ENCODE peak calls at places on chromosome 18, in eight cellular contexts. D is GM23248, S is SK-N-SH, Q is neural progenitor cell, O is hepatocyte, R is MM.1S, B is HCT116, J is PC-3. F is an unnamed sample.

GRCh38 chr18:73980289-73980979 is 167.2 kb downstream of the FBXO15 start:
- DNase-seq in B (peak; percentile 4), R (no peak), D (peak; percentile 35), Q (peak; percentile 48), J (peak; percentile 75), O (peak; percentile 64), S (peak; percentile 25), F (no peak)

GRCh38 chr18:23259701-23260661 is 124.7 kb downstream of the CABLES1 start:
- DNase-seq in B (no peak), D (peak; percentile 87), O (peak; percentile 89), Q (peak; percentile 91), S (peak; percentile 80), R (no peak), J (peak; percentile 89), F (peak; percentile 74)

GRCh38 chr18:49548266-49548665 is 13.6 kb upstream of the LIPG start:
- DNase-seq in R (no peak), Q (no peak), S (no peak), D (peak; percentile 48), J (peak; percentile 29), B (peak; percentile 22), O (peak; percentile 38), F (no peak)

GRCh38 chr18:11040823-11041712 is 108.3 kb downstream of the PIEZO2 start:
- DNase-seq in B (peak; percentile 22), O (peak; percentile 72), R (peak; percentile 51), Q (peak; percentile 79), J (peak; percentile 65), D (peak; percentile 72), S (peak; percentile 48), F (peak; percentile 74)

GRCh38 chr18:32460046-32460785 is 10.5 kb downstream of the GAREM1 start:
- DNase-seq in B (no peak), Q (no peak), D (no peak), R (no peak), O (no peak), J (no peak), S (no peak), F (no peak)

GRCh38 chr18:58668897-58669296 is 2.4 kb upstream of the MALT1 start:
- DNase-seq in S (no peak), R (no peak), J (peak; percentile 90), Q (no peak), O (no peak), D (peak; percentile 59), B (peak; percentile 47), F (no peak)

GRCh38 chr18:70295192-70295522 is 6.3 kb downstream of the SOCS6 start:
- DNase-seq in B (no peak), S (no peak), Q (no peak), D (no peak), R (no peak), O (no peak), J (no peak), F (no peak)

GRCh38 chr18:68940039-68940438 is 142.2 kb downstream of the CCDC102B start:
- DNase-seq in Q (no peak), O (no peak), B (no peak), D (peak; percentile 10), J (no peak), R (no peak), S (no peak), F (no peak)

GRCh38 chr18:24027156-24027555 is 12.6 kb downstream of the TTC39C start:
- DNase-seq in Q (no peak), J (peak; percentile 84), B (no peak), S (no peak), R (no peak), O (no peak), D (peak; percentile 94), F (no peak)

GRCh38 chr18:64966667-64967066 is 784.1 kb upstream of the CDH7 start:
- DNase-seq in J (peak; percentile 39), S (peak; percentile 52), D (no peak), O (peak; percentile 22), R (peak; percentile 16), B (no peak), Q (peak; percentile 46), F (no peak)

GRCh38 chr18:11883153-11883552 is 25.0 kb downstream of the MPPE1 start:
- DNase-seq in J (peak; percentile 50), S (no peak), Q (no peak), B (no peak), D (no peak), R (no peak), O (no peak), F (peak; percentile 86)

GRCh38 chr18:75691483-75691882 is 264.0 kb upstream of the SMIM21 start:
- DNase-seq in D (no peak), J (no peak), S (no peak), Q (no peak), R (no peak), B (no peak), O (no peak), F (no peak)

GRCh38 chr18:79853993-79854364 is 56.2 kb downstream of the KCNG2 start:
- DNase-seq in B (no peak), Q (no peak), J (no peak), D (no peak), O (no peak), R (no peak), S (no peak), F (no peak)

GRCh38 chr18:10752407-10752806 is 226.6 kb downstream of the NAPG start:
- DNase-seq in O (no peak), B (no peak), S (no peak), R (no peak), Q (no peak), D (no peak), J (no peak), F (no peak)

GRCh38 chr18:69444221-69444620 is 43.5 kb downstream of the DOK6 start:
- DNase-seq in J (no peak), B (no peak), D (peak; percentile 70), R (no peak), O (no peak), S (no peak), Q (no peak), F (no peak)

GRCh38 chr18:57957210-57957609 is 86.8 kb upstream of the NEDD4L start:
- DNase-seq in R (no peak), B (no peak), J (no peak), D (no peak), S (no peak), O (no peak), Q (no peak), F (no peak)

GRCh38 chr18:80159713-80160636 is 50.9 kb downstream of the ADNP2 start:
- DNase-seq in B (no peak), S (no peak), R (no peak), J (no peak), O (no peak), D (peak; percentile 20), Q (no peak), F (no peak)

GRCh38 chr18:58381676-58382411 is 247.0 kb downstream of the ALPK2 start:
- DNase-seq in J (no peak), B (no peak), O (no peak), S (no peak), R (no peak), D (no peak), Q (no peak), F (no peak)

GRCh38 chr18:47979611-47980200 is 49.2 kb upstream of the SMAD2 start:
- DNase-seq in D (no peak), O (no peak), J (no peak), B (no peak), R (no peak), S (no peak), Q (no peak), F (no peak)

GRCh38 chr18:36187138-36187825 is at the start of gene MOCOS:
- DNase-seq in J (peak; percentile 55), R (peak; percentile 44), D (peak; percentile 87), B (peak; percentile 29), O (peak; percentile 89), Q (peak; percentile 89), S (peak; percentile 92), F (no peak)

GRCh38 chr18:74493689-74494088 is 2.5 kb upstream of the CNDP2 start:
- DNase-seq in R (peak; percentile 89), S (no peak), O (peak; percentile 75), J (peak; percentile 69), D (peak; percentile 40), Q (peak; percentile 72), B (peak; percentile 35), F (peak; percentile 63)

GRCh38 chr18:62745089-62745751 is 29.9 kb downstream of the PHLPP1 start:
- DNase-seq in B (no peak), O (no peak), S (no peak), D (no peak), R (no peak), Q (no peak), J (no peak), F (no peak)
- H3K4me1 ChIP-seq in B (peaks cover 19% of the 10 kb centered on the region), O (peaks cover 23% of the 10 kb centered on the region), S (peaks cover 13% of the 10 kb centered on the region), D (peaks cover 14% of the 10 kb centered on the region), R (no peaks in the 10 kb centered on the region), Q (peaks cover 42% of the 10 kb centered on the region), J (peaks cover 14% of the 10 kb centered on the region), F (peaks cover 16% of the 10 kb centered on the region)

GRCh38 chr18:2955966-2956521 is 56.9 kb downstream of the LPIN2 start:
- DNase-seq in S (no peak), B (no peak), D (peak; percentile 79), R (no peak), O (no peak), J (no peak), Q (no peak), F (no peak)
- H3K27ac ChIP-seq in S (no peak overlapping the region), B (no peak overlapping the region), D (peak overlapping the region; percentile 77), R (no peak overlapping the region), O (no peak overlapping the region), J (no peak overlapping the region), Q (no peak overlapping the region), F (no peak overlapping the region)

GRCh38 chr18:43866696-43867095 is 589.4 kb upstream of the SYT4 start:
- DNase-seq in B (no peak), O (no peak), D (no peak), R (no peak), Q (no peak), S (no peak), J (no peak), F (no peak)

GRCh38 chr18:43876286-43877082 is 599.2 kb upstream of the SYT4 start:
- DNase-seq in J (no peak), R (no peak), D (peak; percentile 20), S (peak; percentile 53), O (peak; percentile 29), Q (no peak), B (no peak), F (no peak)

GRCh38 chr18:43875496-43875895 is 598.2 kb upstream of the SYT4 start:
- DNase-seq in B (no peak), O (peak; percentile 14), D (peak; percentile 51), Q (no peak), R (no peak), S (no peak), J (no peak), F (no peak)

GRCh38 chr18:43869451-43870008 is 592.2 kb upstream of the SYT4 start:
- DNase-seq in R (no peak), S (no peak), J (no peak), B (no peak), O (no peak), D (peak; percentile 63), Q (no peak), F (no peak)

DNA sequence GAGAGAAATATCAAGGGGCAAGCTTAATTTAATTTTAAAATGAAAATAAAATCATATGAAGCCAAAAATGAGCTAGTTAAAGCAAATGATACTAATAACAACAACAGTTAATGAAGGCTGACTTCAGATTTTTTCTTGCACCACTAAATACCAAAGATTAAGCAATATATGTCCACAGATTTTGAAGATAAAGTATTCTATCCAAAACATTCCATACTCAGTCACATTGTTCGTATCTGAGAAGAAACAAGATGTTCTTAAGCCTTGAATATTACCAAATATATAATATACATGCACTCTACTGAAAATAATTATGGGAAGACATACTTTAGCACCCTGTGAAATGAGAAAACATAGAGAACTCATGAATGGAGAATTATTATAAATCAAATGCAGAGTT is 593.3 kb upstream of the SYT4 start:
- DNase-seq in B (no peak), R (no peak), Q (no peak), J (no peak), D (no peak), S (no peak), O (no peak), F (no peak)
- TF ChIP-seq EZH2phosphoT487 in B (no peak), R (no peak), Q (no peak), J (no peak), D (no peak), S (no peak), O (no peak), F (no peak)

GRCh38 chr18:26511339-26512071 is 36.8 kb downstream of the KCTD1 start:
- DNase-seq in S (peak; percentile 14), O (no peak), R (no peak), J (no peak), B (no peak), D (no peak), Q (no peak), F (no peak)
- H3K4me1 ChIP-seq in S (peaks cover 15% of the 10 kb centered on the region), O (peaks cover 9% of the 10 kb centered on the region), R (no peaks in the 10 kb centered on the region), J (no peaks in the 10 kb centered on the region), B (peaks cover 6% of the 10 kb centered on the region), D (peaks cover 20% of the 10 kb centered on the region), Q (peaks cover 12% of the 10 kb centered on the region), F (no peaks in the 10 kb centered on the region)

F was measured in OCI-LY7.